ENCODE peak calls at places on chromosomes 7 and 10, in seven cellular contexts. C is HTR-8/SVneo; V is A549; U is activated naive CD4-positive, alpha-beta T cell treated with Interleukin-2 at 50 U/mL for 16 hours; P is occipital lobe; A is SW 1271; I is amniotic epithelial cell. B is an unnamed sample.

GRCh38 chr10:78417425-78418370 is 384.0 kb downstream of the RPS24 start:
- DNase-seq in C (no peak), V (no peak), U (no peak), P (no peak), A (no peak), I (no peak), B (no peak)

GRCh38 chr7:30562498-30562897 is 32.2 kb upstream of the GARS1 start:
- DNase-seq in C (no peak), V (no peak), U (no peak), P (no peak), A (no peak), I (peak), B (no peak)

GRCh38 chr7:148773344-148773743 is 74.6 kb downstream of the CUL1 start:
- DNase-seq in C (no peak), V (no peak), U (peak), P (no peak), A (no peak), I (no peak), B (peak)

GRCh38 chr7:81014266-81014665 is 95.4 kb upstream of the SEMA3C start:
- DNase-seq in C (no peak), V (no peak), U (no peak), P (no peak), A (no peak), I (peak), B (no peak)

GRCh38 chr7:6346581-6346980 is 74.2 kb upstream of the CYTH3 start:
- DNase-seq in C (no peak), V (no peak), U (no peak), P (no peak), A (no peak), I (no peak), B (no peak)

GRCh38 chr7:34224259-34224658 is 318.9 kb downstream of the BMPER start:
- DNase-seq in C (no peak), V (no peak), U (no peak), P (no peak), A (no peak), I (no peak), B (no peak)

GRCh38 chr7:43725251-43725650 is 4.1 kb downstream of the COA1 start:
- DNase-seq in C (no peak), V (no peak), U (no peak), P (no peak), A (no peak), I (no peak), B (no peak)

GRCh38 chr10:124997791-124998623 is 56.1 kb downstream of the ZRANB1 start:
- DNase-seq in C (no peak), V (no peak), U (no peak), P (no peak), A (no peak), I (no peak), B (no peak)

GRCh38 chr7:70695804-70696104 is 436.2 kb upstream of the GALNT17 start:
- DNase-seq in C (no peak), V (no peak), U (no peak), P (no peak), A (no peak), I (no peak), B (no peak)

GRCh38 chr10:90846746-90847145 is 11.1 kb downstream of the HTR7 start:
- DNase-seq in C (no peak), V (no peak), U (no peak), P (no peak), A (no peak), I (no peak), B (no peak)

B was measured in natural killer cell treated with Interleukin-12 subunit alpha and Interleukin-12 subunit beta and Interleukin-15 and Interleukin-18, amount 100 ng/mL, for 72 hours.